ENCODE peak calls at places on chromosomes 13 and 19, in six cellular contexts. U, X, Y, H, C and G are unnamed samples. For H3K4me1, the result is how much of the 10 kb centered on the place peaks cover.

GRCh38 chr19:56294557-56294956 is 20.1 kb downstream of the ZSCAN5A start:
- DNase-seq in U (no peak), C (no peak), X (no peak), H (peak), Y (no peak), G (no peak)

GRCh38 chr13:42525035-42525504 is 48.9 kb upstream of the TNFSF11 start:
- DNase-seq in C (no peak), Y (no peak), X (no peak), U (no peak), H (no peak), G (no peak)

GRCh38 chr13:27634791-27635190 is 13.1 kb downstream of the POLR1D start:
- DNase-seq in Y (no peak), X (no peak), H (no peak), U (no peak), C (no peak), G (no peak)

GRCh38 chr13:110263906-110264305 is 43.1 kb downstream of the COL4A1 start:
- DNase-seq in C (no peak), X (peak), H (no peak), U (peak), Y (no peak), G (no peak)

GRCh38 chr19:32998722-32999121 is 26.7 kb downstream of the FAAP24 start:
- DNase-seq in C (no peak), X (no peak), H (no peak), Y (no peak), U (no peak), G (no peak)

GRCh38 chr19:40059624-40060023 is 3.6 kb upstream of the ZNF780B start:
- DNase-seq in U (no peak), C (no peak), Y (no peak), H (no peak), X (no peak), G (no peak)

GRCh38 chr19:21607453-21607852 is 102.1 kb downstream of the ZNF429 start:
- DNase-seq in X (no peak), H (no peak), Y (no peak), U (no peak), C (no peak), G (no peak)

GRCh38 chr19:45160870-45161714 is at the start of gene NKPD1:
- DNase-seq in Y (no peak), C (no peak), U (peak), H (no peak), X (no peak), G (no peak)

GRCh38 chr19:10454267-10454666 is 33.9 kb downstream of the PDE4A start:
- DNase-seq in X (no peak), H (peak), C (no peak), U (no peak), Y (peak), G (no peak)

GRCh38 chr13:32722340-32722739 is 136.1 kb downstream of the PDS5B start:
- DNase-seq in Y (no peak), C (no peak), H (no peak), U (no peak), X (no peak), G (no peak)

GRCh38 chr13:76512676-76513277 is 373.4 kb downstream of the KCTD12 start:
- DNase-seq in X (no peak), H (peak), Y (no peak), U (no peak), C (no peak), G (no peak)

GRCh38 chr19:55549500-55550320 is 4.4 kb upstream of the SBK3 start:
- DNase-seq in C (no peak), H (peak), X (no peak), U (peak), Y (no peak), G (no peak)

GRCh38 chr19:52600639-52601024 is 30.5 kb downstream of the ZNF701 start:
- DNase-seq in H (peak), Y (no peak), X (no peak), U (peak), C (no peak), G (no peak)

GRCh38 chr13:79483302-79483701 is 2.3 kb downstream of the NDFIP2 start:
- DNase-seq in Y (no peak), U (no peak), H (peak), C (no peak), X (no peak), G (no peak)

GRCh38 chr19:18160792-18161690 is 8.1 kb downstream of the PIK3R2 start:
- DNase-seq in H (peak), U (no peak), X (peak), Y (no peak), C (peak), G (peak)

GRCh38 chr13:110536006-110536693 is 25.4 kb downstream of the RAB20 start:
- DNase-seq in X (no peak), Y (no peak), C (no peak), U (no peak), H (no peak), G (no peak)

GRCh38 chr19:27522223-27522622 is 1690.7 kb downstream of the UQCRFS1 start:
- DNase-seq in C (no peak), X (no peak), Y (no peak), H (no peak), U (no peak), G (no peak)

GRCh38 chr19:41322451-41322850 is 12.5 kb downstream of the CCDC97 start:
- DNase-seq in Y (no peak), C (no peak), H (no peak), U (no peak), X (no peak), G (no peak)

GRCh38 chr19:41323023-41323422 is 13.1 kb downstream of the CCDC97 start:
- DNase-seq in C (no peak), U (no peak), X (peak), Y (no peak), H (peak), G (no peak)

GRCh38 chr19:41321204-41321599 is 11.2 kb downstream of the CCDC97 start:
- DNase-seq in C (no peak), H (no peak), U (no peak), Y (no peak), X (no peak), G (no peak)

GRCh38 chr19:41320568-41320967 is 10.6 kb downstream of the CCDC97 start:
- DNase-seq in X (no peak), H (no peak), U (no peak), C (no peak), Y (no peak), G (no peak)

DNA sequence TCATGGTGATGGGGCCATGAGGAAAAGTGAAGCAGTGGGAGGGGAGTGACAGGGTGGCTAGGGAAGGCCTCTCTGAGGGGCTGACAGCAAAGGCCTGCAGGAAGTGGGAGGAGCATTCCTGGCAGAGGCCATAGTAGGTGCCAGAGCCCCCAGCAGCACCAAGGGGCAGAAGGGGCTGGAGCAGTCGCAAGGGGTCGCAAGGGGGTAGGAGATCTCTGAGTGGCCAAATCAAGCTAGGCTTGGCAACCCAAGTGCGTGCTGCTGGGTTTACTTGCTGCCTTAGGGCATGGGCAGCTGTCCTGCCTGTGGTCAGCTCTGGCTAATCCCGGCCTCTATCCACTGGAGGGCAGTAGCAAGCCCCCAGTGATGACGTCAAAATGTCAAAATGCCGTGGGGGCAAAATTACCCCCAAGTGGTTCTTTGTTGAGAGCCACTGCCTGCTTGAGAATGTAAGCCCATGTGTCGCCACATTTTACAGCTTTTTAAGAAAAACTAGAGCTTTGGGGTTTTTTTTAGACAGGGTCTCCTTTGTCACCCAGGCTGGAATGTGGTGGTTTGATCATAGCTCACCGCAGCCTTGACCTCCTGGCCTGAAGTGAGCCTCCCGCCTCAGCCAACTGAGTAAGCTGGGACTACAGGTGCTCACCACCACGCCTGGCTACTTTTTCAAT is 11.8 kb downstream of the CCDC97 start:
- DNase-seq in U (no peak), X (no peak), H (peak), C (no peak), Y (peak), G (no peak)
- H3K4me1 ChIP-seq in U (under half), X (half or more), H (under half), C (under half), Y (under half), G (under half)

DNA sequence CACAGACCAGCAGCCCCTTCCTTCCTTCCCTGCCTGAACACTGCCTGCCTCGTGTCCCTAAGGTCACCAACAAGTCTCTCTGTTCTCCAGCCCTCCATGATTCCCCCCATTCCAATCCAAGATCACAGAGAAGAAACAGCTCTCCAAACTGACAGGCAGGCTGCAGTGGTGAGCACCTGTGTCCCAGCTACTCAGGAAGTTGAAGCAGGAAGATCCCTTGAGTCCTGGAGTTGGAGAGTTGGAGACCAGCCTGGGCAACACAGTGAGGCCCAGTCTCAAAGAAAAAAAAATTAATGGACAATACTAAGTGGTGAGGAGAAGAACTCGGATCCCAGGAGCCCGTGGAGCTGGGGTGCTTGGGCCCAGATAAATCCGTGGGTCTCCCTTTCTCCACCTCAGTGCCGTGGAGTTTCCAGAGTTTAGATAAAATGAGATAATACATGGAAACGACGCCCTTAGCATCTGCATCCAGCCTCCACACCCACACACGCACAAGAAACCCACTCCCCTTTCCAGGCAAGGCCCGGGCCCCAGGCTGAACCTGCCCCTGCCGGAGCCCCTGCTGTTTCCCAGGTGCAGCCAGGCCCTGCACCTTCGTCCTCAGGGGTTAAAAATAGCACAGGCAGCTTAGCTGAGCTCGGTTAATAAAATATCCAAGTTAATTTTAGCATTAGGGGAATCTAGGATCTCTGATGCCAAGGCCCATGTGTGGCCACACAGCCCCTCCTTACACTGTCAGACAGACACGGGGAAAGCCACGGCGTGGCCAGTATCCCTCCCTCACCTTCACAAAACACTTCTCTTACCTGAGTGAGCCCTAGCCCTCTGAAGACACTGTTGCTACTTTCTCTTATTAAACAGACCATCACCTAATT is 4.7 kb downstream of the RASA3 start:
- DNase-seq in H (no peak), Y (no peak), X (no peak), C (no peak), U (no peak), G (no peak)
- H3K4me1 ChIP-seq in H (under half), Y (under half), X (half or more), C (half or more), U (under half), G (half or more)

DNA sequence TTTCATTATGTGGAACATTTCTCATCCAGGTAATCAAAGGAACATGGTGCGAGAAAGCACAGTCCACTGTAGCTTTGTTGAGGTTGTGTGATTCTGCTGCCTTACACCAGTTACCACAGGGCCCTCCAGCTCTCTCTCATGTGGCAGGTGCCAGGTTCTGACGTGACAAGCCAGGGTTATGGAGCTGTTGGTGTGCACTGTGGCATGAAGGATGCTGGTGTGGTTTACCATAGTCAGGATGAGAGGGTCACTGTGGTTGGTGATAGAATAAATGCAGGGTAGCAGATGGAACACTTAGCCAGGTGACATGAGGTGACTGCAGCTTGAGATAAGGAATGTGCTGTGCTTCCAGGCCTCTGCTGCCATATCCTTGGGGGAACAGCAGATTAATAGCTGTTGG is 7.4 kb downstream of the ZNF223 start:
- DNase-seq in U (no peak), H (no peak), C (no peak), X (no peak), Y (no peak), G (no peak)
- H3K4me1 ChIP-seq in U (under half), H (under half), C (under half), X (under half), Y (under half), G (under half)

GRCh38 chr19:49470615-49470978 is 3.4 kb upstream of the FLT3LG start:
- DNase-seq in U (no peak), Y (no peak), C (no peak), X (no peak), H (no peak), G (no peak)
- H3K4me1 ChIP-seq in U (under half), Y (under half), C (half or more), X (under half), H (under half), G (half or more)